ENCODE peak calls at places on chromosomes 1 and 21, in four cellular contexts. R, G, U and Q are unnamed samples. For H3K36me3, the result is how much of the 10 kb centered on the place peaks cover.

GRCh38 chr1:42844592-42845140 is 1.7 kb upstream of the ZNF691 start:
- DNase-seq in R (no peak), G (no peak), U (peak), Q (no peak)

GRCh38 chr1:70143052-70143659 is 62.2 kb downstream of the LRRC40 start:
- DNase-seq in R (no peak), G (no peak), U (peak), Q (no peak)

GRCh38 chr21:35252831-35253230 is 203.7 kb upstream of the RUNX1 start:
- DNase-seq in R (no peak), G (no peak), U (peak), Q (no peak)

GRCh38 chr1:25804964-25805862 is 5.2 kb downstream of the SELENON start:
- DNase-seq in R (no peak), G (no peak), U (no peak), Q (no peak)

GRCh38 chr1:80582980-80583379 is 1217.8 kb upstream of the ADGRL2 start:
- DNase-seq in R (no peak), G (no peak), U (peak), Q (no peak)

GRCh38 chr1:161885013-161885412 is 118.9 kb downstream of the ATF6 start:
- DNase-seq in R (no peak), G (no peak), U (peak), Q (no peak)

GRCh38 chr1:35069746-35070145 is 9.4 kb upstream of the ZMYM1 start:
- DNase-seq in R (no peak), G (no peak), U (no peak), Q (no peak)

GRCh38 chr1:40665335-40666171 is at the start of gene RIMS3:
- DNase-seq in R (peak), G (peak), U (no peak), Q (peak)

GRCh38 chr1:1911390-1912041 is 3.5 kb upstream of the CALML6 start:
- DNase-seq in R (no peak), G (no peak), U (no peak), Q (no peak)

GRCh38 chr1:41848216-41848952 is 70.3 kb downstream of the HIVEP3 start:
- DNase-seq in R (no peak), G (no peak), U (no peak), Q (no peak)

GRCh38 chr1:228747536-228747935 is 12.3 kb downstream of the RHOU start:
- DNase-seq in R (no peak), G (no peak), U (no peak), Q (no peak)

GRCh38 chr1:81349194-81349965 is 451.4 kb upstream of the ADGRL2 start:
- DNase-seq in R (no peak), G (no peak), U (no peak), Q (peak)

GRCh38 chr1:186337554-186337953 is 37.5 kb downstream of the TPR start:
- DNase-seq in R (no peak), G (no peak), U (no peak), Q (no peak)

GRCh38 chr1:186340772-186341171 is 34.3 kb downstream of the TPR start:
- DNase-seq in R (no peak), G (no peak), U (no peak), Q (no peak)
- H3K36me3 ChIP-seq in R (half or more), G (half or more), U (half or more), Q (under half)

GRCh38 chr1:109924316-109924715 is 13.7 kb downstream of the CSF1 start:
- DNase-seq in R (no peak), G (no peak), U (no peak), Q (no peak)

GRCh38 chr1:109923946-109924275 is 13.3 kb downstream of the CSF1 start:
- DNase-seq in R (no peak), G (no peak), U (no peak), Q (no peak)

GRCh38 chr1:109925159-109925990 is 14.7 kb downstream of the CSF1 start:
- DNase-seq in R (no peak), G (no peak), U (no peak), Q (no peak)

GRCh38 chr1:109922326-109922725 is 11.7 kb downstream of the CSF1 start:
- DNase-seq in R (no peak), G (no peak), U (no peak), Q (no peak)

DNA sequence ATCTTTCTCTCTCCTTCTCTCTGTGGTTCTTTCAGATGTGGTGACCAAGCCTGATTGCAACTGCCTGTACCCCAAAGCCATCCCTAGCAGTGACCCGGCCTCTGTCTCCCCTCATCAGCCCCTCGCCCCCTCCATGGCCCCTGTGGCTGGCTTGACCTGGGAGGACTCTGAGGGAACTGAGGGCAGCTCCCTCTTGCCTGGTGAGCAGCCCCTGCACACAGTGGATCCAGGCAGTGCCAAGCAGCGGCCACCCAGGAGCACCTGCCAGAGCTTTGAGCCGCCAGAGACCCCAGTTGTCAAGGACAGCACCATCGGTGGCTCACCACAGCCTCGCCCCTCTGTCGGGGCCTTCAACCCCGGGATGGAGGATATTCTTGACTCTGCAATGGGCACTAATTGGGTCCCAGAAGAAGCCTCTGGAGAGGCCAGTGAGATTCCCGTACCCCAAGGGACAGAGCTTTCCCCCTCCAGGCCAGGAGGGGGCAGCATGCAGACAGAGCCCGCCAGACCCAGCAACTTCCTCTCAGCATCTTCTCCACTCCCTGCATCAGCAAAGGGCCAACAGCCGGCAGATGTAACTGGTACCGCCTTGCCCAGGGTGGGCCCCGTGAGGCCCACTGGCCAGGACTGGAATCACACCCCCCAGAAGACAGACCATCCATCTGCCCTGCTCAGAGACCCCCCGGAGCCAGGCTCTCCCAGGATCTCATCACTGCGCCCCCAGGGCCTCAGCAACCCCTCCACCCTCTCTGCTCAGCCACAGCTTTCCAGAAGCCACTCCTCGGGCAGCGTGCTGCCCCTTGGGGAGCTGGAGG is 12.7 kb downstream of the CSF1 start:
- DNase-seq in R (no peak), G (no peak), U (no peak), Q (peak)
- H3K36me3 ChIP-seq in R (half or more), G (under half), U (under half), Q (under half)

GRCh38 chr1:175822575-175822974 is 79.2 kb upstream of the TNR start:
- DNase-seq in R (no peak), G (no peak), U (peak), Q (no peak)

GRCh38 chr1:175823401-175823800 is 80.0 kb upstream of the TNR start:
- DNase-seq in R (no peak), G (no peak), U (no peak), Q (no peak)

GRCh38 chr1:175820456-175820855 is 77.1 kb upstream of the TNR start:
- DNase-seq in R (no peak), G (no peak), U (no peak), Q (no peak)

GRCh38 chr1:175814885-175815284 is 71.5 kb upstream of the TNR start:
- DNase-seq in R (no peak), G (no peak), U (no peak), Q (no peak)

DNA sequence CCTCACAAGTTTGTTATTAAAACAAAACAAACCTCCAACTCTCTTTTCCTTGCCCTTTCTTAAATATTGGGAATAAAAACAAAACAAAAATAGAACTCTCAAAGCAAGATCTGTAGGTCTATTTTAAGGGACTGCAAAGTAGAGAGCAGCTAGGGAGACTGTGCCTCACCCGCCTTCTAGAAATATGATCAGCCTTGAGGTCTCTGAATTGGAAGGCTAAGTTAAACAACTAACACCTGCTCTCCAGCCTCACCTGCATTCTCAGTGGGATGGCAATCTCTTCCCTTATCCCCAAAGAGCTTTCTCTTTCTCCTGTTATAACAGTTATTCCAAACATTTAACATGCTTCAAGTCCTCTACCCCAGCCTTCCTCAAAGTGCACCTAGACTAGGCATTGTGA is 75.5 kb upstream of the TNR start:
- DNase-seq in R (no peak), G (no peak), U (no peak), Q (no peak)
- H3K36me3 ChIP-seq in R (under half), G (under half), U (under half), Q (under half)

DNA sequence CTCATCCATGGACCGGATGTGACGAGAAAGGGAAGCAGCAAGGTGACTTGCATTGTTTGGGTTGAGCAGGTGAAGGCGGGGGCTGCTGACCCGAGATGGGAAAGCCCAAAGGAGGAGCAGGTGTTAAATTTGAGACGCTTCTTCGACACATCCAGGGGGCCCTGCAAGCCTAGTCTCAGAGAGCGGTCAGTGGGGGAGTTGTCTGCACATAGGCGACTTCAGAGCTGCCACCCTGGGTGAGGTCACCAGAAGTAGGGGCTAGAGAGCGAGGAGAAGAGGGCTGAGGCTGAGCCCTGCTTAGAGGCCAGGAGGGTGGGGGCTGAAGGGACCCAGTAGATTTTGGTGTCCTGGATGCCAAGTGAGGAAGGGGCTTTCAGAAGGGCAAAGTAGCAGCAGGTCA is 67.2 kb downstream of the SPSB1 start:
- DNase-seq in R (no peak), G (no peak), U (no peak), Q (no peak)
- H3K36me3 ChIP-seq in R (under half), G (under half), U (under half), Q (under half)